ENCODE peak calls at places on chromosomes 4 and X, in four cellular contexts. F, N, C and G are unnamed samples.

GRCh38 chr4:186501554-186501953 is 53.8 kb downstream of the MTNR1A start:
- DNase-seq in F (no peak), N (no peak), C (no peak), G (no peak)

GRCh38 chr4:154489558-154490260 is 1.9 kb downstream of the DCHS2 start:
- DNase-seq in F (no peak), N (peak), C (no peak), G (no peak)

GRCh38 chr4:147362868-147363440 is 117.9 kb upstream of the EDNRA start:
- DNase-seq in F (no peak), N (peak), C (no peak), G (no peak)

GRCh38 chr4:106019771-106020170 is 124.5 kb downstream of the NPNT start:
- DNase-seq in F (no peak), N (no peak), C (no peak), G (no peak)

GRCh38 chr4:113502476-113502875 is 259.1 kb downstream of the CAMK2D start:
- DNase-seq in F (no peak), N (no peak), C (no peak), G (no peak)

GRCh38 chr4:153094435-153094834 is 109.8 kb upstream of the TRIM2 start:
- DNase-seq in F (no peak), N (no peak), C (no peak), G (no peak)

GRCh38 chr4:45102716-45103115 is 376.4 kb upstream of the GNPDA2 start:
- DNase-seq in F (no peak), N (no peak), C (no peak), G (no peak)

GRCh38 chr4:39913466-39913865 is 64.2 kb downstream of the PDS5A start:
- DNase-seq in F (no peak), N (no peak), C (no peak), G (no peak)

GRCh38 chr4:154779362-154779947 is 1.6 kb upstream of the RBM46 start:
- DNase-seq in F (no peak), N (no peak), C (no peak), G (peak)

GRCh38 chrX:13669246-13669689 is 16.3 kb downstream of the TCEANC start:
- DNase-seq in F (no peak), N (peak), C (no peak), G (peak)

GRCh38 chrX:129932792-129933321 is 26.9 kb downstream of the UTP14A start:
- DNase-seq in F (no peak), N (peak), C (peak), G (no peak)

GRCh38 chrX:45781901-45782553 is 581.4 kb upstream of the DIPK2B start:
- DNase-seq in F (no peak), N (no peak), C (no peak), G (peak)

GRCh38 chr4:39502034-39502658 is 25.1 kb downstream of the UGDH start:
- DNase-seq in F (no peak), N (no peak), C (no peak), G (peak)

GRCh38 chr4:59664771-59665170 is 1535.4 kb upstream of the ADGRL3 start:
- DNase-seq in F (no peak), N (no peak), C (no peak), G (no peak)

GRCh38 chrX:10156199-10157031 is at the start of gene CLCN4:
- DNase-seq in F (peak), N (peak), C (no peak), G (peak)

GRCh38 chrX:1178580-1179057 is 33.8 kb downstream of the CRLF2 start:
- DNase-seq in F (no peak), N (no peak), C (no peak), G (no peak)